ENCODE peak calls at places on chromosomes 12 and 14, in eight cellular contexts. K, S, I, Q, C, D, N and P are unnamed samples.

GRCh38 chr12:80195143-80195726 is 95.9 kb downstream of the OTOGL start:
- DNase-seq in Q (no peak), S (no peak), N (peak; percentile 20), D (peak; percentile 73), C (no peak), I (no peak), K (peak; percentile 6), P (no peak)

GRCh38 chr14:101131451-101131916 is 228.0 kb upstream of the RTL1 start:
- DNase-seq in N (no peak), I (no peak), S (no peak), Q (no peak), D (no peak), C (no peak), K (peak; percentile 78), P (no peak)

GRCh38 chr14:94049625-94050023 is 23.5 kb downstream of the OTUB2 start:
- DNase-seq in K (no peak), D (no peak), N (no peak), C (peak; percentile 12), I (peak; percentile 19), Q (no peak), S (no peak), P (no peak)

GRCh38 chr12:130565189-130565588 is 150.9 kb downstream of the RIMBP2 start:
- DNase-seq in I (no peak), S (no peak), N (no peak), Q (no peak), K (no peak), C (no peak), D (no peak), P (no peak)

GRCh38 chr12:128402481-128402880 is 135.5 kb downstream of the TMEM132C start:
- DNase-seq in Q (no peak), K (no peak), C (no peak), D (no peak), I (no peak), S (peak; percentile 19), N (no peak), P (no peak)

GRCh38 chr12:47835017-47835830 is 15.5 kb upstream of the HDAC7 start:
- DNase-seq in K (no peak), S (no peak), I (peak; percentile 62), C (no peak), N (no peak), Q (no peak), D (no peak), P (no peak)

GRCh38 chr12:15209782-15210181 is 11.4 kb downstream of the RERG start:
- DNase-seq in K (no peak), Q (no peak), S (no peak), D (no peak), C (no peak), I (no peak), N (no peak), P (no peak)

GRCh38 chr14:64612021-64612380 is 62.2 kb downstream of the PPP1R36 start:
- DNase-seq in C (no peak), N (no peak), Q (no peak), K (no peak), D (no peak), I (no peak), S (no peak), P (no peak)

GRCh38 chr12:113261847-113262470 is 40.7 kb downstream of the TPCN1 start:
- DNase-seq in I (no peak), K (no peak), C (no peak), D (no peak), N (no peak), S (no peak), Q (no peak), P (no peak)

GRCh38 chr12:114636723-114637480 is 47.1 kb downstream of the TBX3 start:
- DNase-seq in D (peak; percentile 72), N (no peak), S (no peak), Q (peak; percentile 8), I (no peak), K (peak; percentile 56), C (no peak), P (no peak)

GRCh38 chr12:55226523-55226922 is 5.7 kb downstream of the OR10A7 start:
- DNase-seq in K (no peak), S (no peak), N (no peak), D (no peak), C (no peak), Q (no peak), I (no peak), P (no peak)

GRCh38 chr12:15757553-15758255 is 31.5 kb downstream of the EPS8 start:
- DNase-seq in Q (no peak), D (no peak), I (no peak), S (no peak), K (no peak), C (no peak), N (peak; percentile 32), P (peak; percentile 29)

GRCh38 chr14:99590746-99591555 is 13.1 kb downstream of the CCDC85C start:
- DNase-seq in D (no peak), N (no peak), S (no peak), K (peak; percentile 88), Q (no peak), C (no peak), I (no peak), P (no peak)

GRCh38 chr14:94631536-94632304 is 19.5 kb downstream of the SERPINA3 start:
- DNase-seq in I (no peak), D (no peak), N (no peak), S (no peak), C (no peak), K (no peak), Q (no peak), P (no peak)

GRCh38 chr14:54503476-54503875 is 6.2 kb upstream of the CGRRF1 start:
- DNase-seq in N (no peak), D (peak; percentile 34), S (no peak), K (no peak), Q (no peak), I (no peak), C (no peak), P (no peak)

GRCh38 chr14:74140374-74140850 is 55.7 kb downstream of the LIN52 start:
- DNase-seq in C (no peak), N (no peak), S (no peak), Q (peak; percentile 72), K (peak; percentile 60), D (peak; percentile 29), I (peak; percentile 79), P (no peak)

GRCh38 chr14:84340938-84341337 is 1189.0 kb upstream of the FLRT2 start:
- DNase-seq in D (no peak), N (no peak), K (no peak), I (no peak), S (no peak), C (no peak), Q (no peak), P (no peak)

GRCh38 chr12:57479376-57480115 is at the start of gene ARHGAP9:
- DNase-seq in K (no peak), C (no peak), D (no peak), Q (no peak), I (peak; percentile 83), S (no peak), N (no peak), P (no peak)

GRCh38 chr12:58359084-58359483 is 417.7 kb downstream of the ATP23 start:
- DNase-seq in D (no peak), K (peak; percentile 14), Q (no peak), C (no peak), N (no peak), S (no peak), I (no peak), P (no peak)

GRCh38 chr14:49946320-49947141 is 53.6 kb downstream of the ARF6 start:
- DNase-seq in K (peak; percentile 63), S (no peak), N (peak; percentile 52), Q (peak; percentile 49), I (no peak), C (no peak), D (no peak), P (peak; percentile 34)
- TF ChIP-seq POLR2AphosphoS5 in K (no peak), S (no peak), N (no peak), Q (no peak), I (no peak), C (no peak), D (no peak), P (no peak)

GRCh38 chr12:49953961-49954835 is 3.7 kb downstream of the AQP2 start:
- DNase-seq in D (no peak), S (no peak), K (peak; percentile 37), I (peak; percentile 56), N (no peak), C (no peak), Q (no peak), P (no peak)
- H3K4me3 ChIP-seq in D (no peak overlapping the region), S (no peak overlapping the region), K (no peak overlapping the region), I (no peak overlapping the region), N (no peak overlapping the region), C (no peak overlapping the region), Q (no peak overlapping the region), P (no peak overlapping the region)

GRCh38 chr12:106305376-106305775 is 2.8 kb downstream of the TCP11L2 start:
- DNase-seq in S (no peak), Q (no peak), C (no peak), K (no peak), N (no peak), I (no peak), D (peak; percentile 13), P (no peak)

GRCh38 chr12:106309671-106310313 is 7.3 kb downstream of the TCP11L2 start:
- DNase-seq in D (no peak), S (no peak), N (no peak), C (peak; percentile 31), K (no peak), I (no peak), Q (no peak), P (no peak)

GRCh38 chr12:106308611-106309010 is 6.1 kb downstream of the TCP11L2 start:
- DNase-seq in D (no peak), K (no peak), Q (no peak), I (no peak), S (no peak), C (no peak), N (no peak), P (no peak)

GRCh38 chr12:106304797-106305196 is 2.3 kb downstream of the TCP11L2 start:
- DNase-seq in K (no peak), N (no peak), I (no peak), C (no peak), S (no peak), D (no peak), Q (no peak), P (no peak)

GRCh38 chr12:106307176-106307575 is 4.6 kb downstream of the TCP11L2 start:
- DNase-seq in I (no peak), C (no peak), Q (no peak), K (no peak), D (no peak), S (no peak), N (no peak), P (no peak)
- H3K4me1 ChIP-seq in I (peaks cover 55% of the 10 kb centered on the region), C (peaks cover 6% of the 10 kb centered on the region), Q (peaks cover 31% of the 10 kb centered on the region), K (peaks cover 16% of the 10 kb centered on the region), D (peaks cover 15% of the 10 kb centered on the region), S (no peaks in the 10 kb centered on the region), N (no peaks in the 10 kb centered on the region), P (peaks cover 29% of the 10 kb centered on the region)

GRCh38 chr12:122980192-122981035 is at the start of gene ARL6IP4:
- DNase-seq in I (peak; percentile 95), Q (peak; percentile 70), D (peak; percentile 79), N (no peak), K (peak; percentile 91), S (no peak), C (peak; percentile 46), P (peak; percentile 70)

GRCh38 chr12:122982963-122983788 is 2.7 kb downstream of the ARL6IP4 start:
- DNase-seq in K (no peak), I (no peak), D (no peak), S (no peak), C (no peak), Q (no peak), N (no peak), P (no peak)

GRCh38 chr12:122982494-122982850 is 2.0 kb downstream of the ARL6IP4 start:
- DNase-seq in N (no peak), Q (no peak), K (no peak), C (no peak), S (no peak), I (no peak), D (no peak), P (no peak)

GRCh38 chr12:122981036-122981471 is 573 bp downstream of the ARL6IP4 start:
- DNase-seq in C (no peak), N (no peak), I (no peak), K (peak; percentile 71), Q (no peak), S (no peak), D (no peak), P (no peak)

GRCh38 chr12:122981587-122982493 is 1.4 kb downstream of the ARL6IP4 start:
- DNase-seq in K (no peak), N (no peak), I (peak; percentile 76), C (no peak), S (no peak), Q (no peak), D (no peak), P (no peak)
- TF ChIP-seq POLR2AphosphoS5 in K (no peak), N (peak; percentile 26), I (no peak), C (no peak), S (no peak), Q (no peak), D (no peak), P (no peak)